ENCODE peak calls at places on chromosomes 3 and 15, in ten cellular contexts. P, C, M, X, L, V, Y, H, G and T are unnamed samples.

GRCh38 chr3:175941352-175941751 is 1082.2 kb downstream of the NAALADL2 start:
- DNase-seq in Y (no peak), L (no peak), P (no peak), X (no peak), V (no peak), C (no peak), H (peak; percentile 6), M (no peak), G (no peak), T (no peak)

GRCh38 chr15:79978694-79979519 is 7.9 kb upstream of the BCL2A1 start:
- DNase-seq in X (no peak), Y (no peak), L (peak; percentile 22), C (no peak), G (no peak), M (no peak), H (no peak), V (no peak), P (no peak), T (no peak)

GRCh38 chr3:52833202-52833601 is 1.6 kb downstream of the MUSTN1 start:
- DNase-seq in H (no peak), L (no peak), M (no peak), X (no peak), V (no peak), Y (no peak), C (no peak), G (no peak), P (no peak), T (no peak)

GRCh38 chr15:95843241-95843851 is 487.2 kb upstream of the NR2F2 start:
- DNase-seq in C (no peak), X (no peak), H (no peak), L (peak; percentile 6), V (peak; percentile 35), G (no peak), M (no peak), Y (peak; percentile 96), P (no peak), T (no peak)

GRCh38 chr15:84934942-84935729 is 46.5 kb upstream of the PDE8A start:
- DNase-seq in M (no peak), G (no peak), C (no peak), H (peak; percentile 51), P (no peak), L (no peak), V (peak; percentile 16), Y (no peak), X (no peak), T (no peak)

GRCh38 chr15:93089855-93090305 is 869 bp upstream of the RGMA start:
- DNase-seq in C (no peak), P (no peak), H (no peak), L (peak; percentile 22), X (no peak), V (no peak), G (peak; percentile 49), M (no peak), Y (no peak), T (no peak)

GRCh38 chr3:37693791-37694194 is 167.9 kb upstream of the CTDSPL start:
- DNase-seq in M (no peak), C (no peak), P (no peak), X (no peak), V (no peak), Y (no peak), G (no peak), L (no peak), H (no peak), T (peak; percentile 49)

GRCh38 chr3:33187368-33187634 is 31.3 kb downstream of the SUSD5 start:
- DNase-seq in Y (peak; percentile 8), L (no peak), X (no peak), P (no peak), V (no peak), G (no peak), C (no peak), H (no peak), M (no peak), T (no peak)

GRCh38 chr3:62214850-62215249 is 158.5 kb downstream of the FEZF2 start:
- DNase-seq in X (no peak), H (no peak), Y (no peak), M (no peak), L (no peak), G (no peak), V (no peak), C (no peak), P (no peak), T (no peak)

GRCh38 chr3:172313671-172314070 is 134.6 kb downstream of the GHSR start:
- DNase-seq in G (no peak), C (no peak), V (no peak), H (no peak), L (no peak), Y (no peak), P (no peak), X (no peak), M (no peak), T (no peak)

GRCh38 chr3:114035896-114036295 is 20.4 kb downstream of the CCDC191 start:
- DNase-seq in C (no peak), P (no peak), H (no peak), G (no peak), M (no peak), Y (no peak), V (no peak), X (no peak), L (no peak), T (no peak)

GRCh38 chr3:48739617-48739954 is 22.6 kb upstream of the IP6K2 start:
- DNase-seq in Y (no peak), V (no peak), M (no peak), X (no peak), L (no peak), H (no peak), G (no peak), C (no peak), P (no peak), T (no peak)

GRCh38 chr15:74055804-74056203 is 26.5 kb downstream of the GOLGA6A start:
- DNase-seq in C (no peak), Y (no peak), M (no peak), L (no peak), V (no peak), G (no peak), X (no peak), H (no peak), P (no peak), T (no peak)

GRCh38 chr15:40918799-40919392 is 10.2 kb upstream of the DLL4 start:
- DNase-seq in G (no peak), Y (no peak), M (no peak), C (no peak), H (no peak), X (no peak), L (no peak), V (no peak), P (no peak), T (no peak)

GRCh38 chr3:64867204-64867603 is 179.4 kb upstream of the ADAMTS9 start:
- DNase-seq in M (no peak), X (no peak), V (peak; percentile 16), P (no peak), H (no peak), Y (no peak), L (no peak), C (no peak), G (no peak), T (no peak)

GRCh38 chr3:180382781-180383180 is 219.2 kb upstream of the TTC14 start:
- DNase-seq in M (no peak), G (no peak), X (no peak), C (no peak), V (no peak), P (no peak), Y (no peak), L (no peak), H (no peak), T (no peak)

GRCh38 chr3:180383332-180384020 is 218.5 kb upstream of the TTC14 start:
- DNase-seq in X (no peak), H (no peak), C (no peak), Y (no peak), L (no peak), V (no peak), M (no peak), G (no peak), P (no peak), T (no peak)
- TF ChIP-seq CTCF in X (no peak), H (no peak), C (no peak), Y (no peak), L (no peak), V (no peak), M (no peak), G (no peak), P (no peak), T (no peak)

GRCh38 chr3:152026033-152026556 is 152.7 kb downstream of the SUCNR1 start:
- DNase-seq in V (no peak), Y (peak; percentile 59), G (no peak), C (no peak), H (peak; percentile 87), M (no peak), P (peak; percentile 62), L (no peak), X (no peak), T (no peak)
- TF ChIP-seq CTCF in V (no peak), Y (no peak), G (no peak), C (peak; percentile 20), H (peak; percentile 63), M (peak; percentile 17), P (no peak), L (no peak), X (no peak), T (no peak)

GRCh38 chr3:51568978-51569377 is 30.5 kb downstream of the RAD54L2 start:
- DNase-seq in H (no peak), P (no peak), L (no peak), Y (no peak), X (no peak), M (no peak), C (no peak), V (no peak), G (no peak), T (no peak)

DNA sequence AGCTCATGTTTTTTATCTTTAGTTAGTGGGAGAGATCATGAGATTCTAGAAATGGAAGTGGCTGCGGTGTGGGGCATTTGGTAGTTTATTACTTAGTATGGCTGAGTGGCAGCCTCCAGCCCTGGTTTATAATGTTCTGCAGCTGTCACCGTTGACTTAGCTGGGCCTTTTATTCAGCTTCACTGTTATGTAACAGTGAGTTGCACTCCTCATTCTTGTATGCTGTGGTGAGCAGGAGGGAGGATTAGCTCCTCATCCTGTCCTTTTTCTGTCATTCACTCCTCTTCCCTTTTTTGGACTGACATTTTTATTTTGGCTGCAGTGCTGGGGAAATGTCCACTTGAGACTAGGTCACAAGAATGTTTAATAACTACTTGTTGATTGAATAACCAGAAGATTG is 29.5 kb downstream of the RAD54L2 start:
- DNase-seq in M (no peak), V (no peak), G (no peak), X (no peak), H (no peak), Y (no peak), C (no peak), L (no peak), P (no peak), T (no peak)
- TF ChIP-seq CTCF in M (no peak), V (no peak), G (no peak), X (no peak), H (no peak), Y (no peak), C (no peak), L (no peak), P (no peak), T (no peak)

DNA sequence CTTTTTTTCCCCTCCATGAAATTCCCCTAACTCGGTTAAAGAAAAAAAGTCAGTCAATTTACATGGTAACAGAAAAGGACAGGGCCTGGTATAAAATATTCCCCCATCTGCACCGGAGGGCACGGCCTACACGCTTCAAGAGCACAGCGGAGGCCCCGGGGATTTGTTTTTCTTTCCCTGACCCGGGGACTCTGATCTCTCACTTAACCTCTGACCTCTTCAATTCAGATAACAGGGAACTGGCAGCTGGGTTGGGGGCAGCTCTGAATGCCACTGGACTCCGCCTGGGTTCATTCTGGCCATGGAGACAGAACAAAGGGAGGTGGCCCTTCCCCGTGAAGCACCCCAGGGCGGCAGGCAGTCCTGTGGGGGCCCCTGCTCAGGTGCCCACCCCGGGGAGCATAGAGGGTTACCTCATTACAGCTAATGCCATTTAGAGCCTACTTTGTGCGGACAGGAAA is 257.5 kb downstream of the SHQ1 start:
- DNase-seq in P (no peak), V (peak; percentile 67), Y (no peak), X (no peak), L (no peak), H (no peak), G (no peak), M (no peak), C (no peak), T (no peak)
- TF ChIP-seq CTCF in P (no peak), V (no peak), Y (no peak), X (no peak), L (no peak), H (no peak), G (no peak), M (no peak), C (no peak), T (no peak)